ENCODE peak calls at places on chromosome 12, in four cellular contexts. Z is activated T-cell treated with anti-CD3 and anti-CD28 coated beads for 1 hour; R is Caki2; O is activated T-helper 1 cell treated with anti-CD3 and anti-CD28 coated beads, Interleukin-2, amount 50 U/mL, for 16 hours. H is an unnamed sample.

GRCh38 chr12:121805171-121805687 is 1.4 kb downstream of the SETD1B start:
- DNase-seq in Z (no peak), R (no peak), O (no peak), H (no peak)

GRCh38 chr12:58148405-58148804 is 207.0 kb downstream of the ATP23 start:
- DNase-seq in Z (no peak), R (peak), O (no peak), H (no peak)

GRCh38 chr12:14774074-14774943 is 29.0 kb downstream of the WBP11 start:
- DNase-seq in Z (peak), R (peak), O (peak), H (peak)

GRCh38 chr12:50220357-50221061 is 53.3 kb upstream of the CERS5 start:
- DNase-seq in Z (no peak), R (no peak), O (no peak), H (no peak)

GRCh38 chr12:11615481-11615880 is 34.0 kb upstream of the ETV6 start:
- DNase-seq in Z (no peak), R (no peak), O (no peak), H (no peak)

GRCh38 chr12:32273063-32273521 is 126.3 kb upstream of the FGD4 start:
- DNase-seq in Z (no peak), R (peak), O (no peak), H (no peak)

GRCh38 chr12:46372131-46372851 is at the start of gene SLC38A2:
- DNase-seq in Z (peak), R (peak), O (peak), H (peak)

GRCh38 chr12:96078281-96078761 is 42.9 kb upstream of the LTA4H start:
- DNase-seq in Z (no peak), R (no peak), O (no peak), H (no peak)

GRCh38 chr12:65567820-65568219 is 256.5 kb upstream of the HMGA2 start:
- DNase-seq in Z (no peak), R (no peak), O (no peak), H (no peak)

GRCh38 chr12:27462851-27463250 is 16.3 kb downstream of the SMCO2 start:
- DNase-seq in Z (no peak), R (no peak), O (no peak), H (no peak)

GRCh38 chr12:62259311-62259992 is 752 bp upstream of the USP15 start:
- DNase-seq in Z (no peak), R (no peak), O (no peak), H (no peak)

GRCh38 chr12:66280573-66280972 is 21.7 kb upstream of the HELB start:
- DNase-seq in Z (no peak), R (peak), O (no peak), H (no peak)

GRCh38 chr12:64528616-64529015 is 76.7 kb downstream of the TBK1 start:
- DNase-seq in Z (no peak), R (no peak), O (no peak), H (no peak)

H was measured in effector CD8-positive, alpha-beta T cell.